ENCODE peak calls at places on chromosomes 7 and 10, in ten cellular contexts. P is ovary; S is astrocyte; X is hepatocyte; F is tibial artery; J is upper lobe of right lung; W is A549; K is mesenchymal stem cell; H is neuronal stem cell; L is CD4-positive, alpha-beta memory T cell. Z is an unnamed sample.

GRCh38 chr10:74755273-74755672 is 71.1 kb upstream of the KAT6B start:
- DNase-seq in P (no peak), S (no peak), X (no peak), F (no peak), J (no peak), W (no peak), K (no peak), H (no peak), L (no peak), Z (no peak)

GRCh38 chr7:103373866-103374643 is 26.6 kb downstream of the PSMC2 start:
- DNase-seq in P (no peak), S (no peak), X (no peak), F (no peak), J (no peak), W (no peak), K (no peak), H (no peak), L (no peak), Z (no peak)

GRCh38 chr7:48140001-48140681 is 31.1 kb upstream of the ABCA13 start:
- DNase-seq in P (no peak), S (no peak), X (peak; percentile 64), F (no peak), J (no peak), W (peak; percentile 82), K (peak; percentile 28), H (no peak), L (no peak), Z (no peak)

GRCh38 chr7:39721345-39721744 is 98.0 kb downstream of the RALA start:
- DNase-seq in P (no peak), S (no peak), X (no peak), F (no peak), J (no peak), W (no peak), K (no peak), H (no peak), L (no peak), Z (no peak)

GRCh38 chr7:35993663-35994622 is 159.1 kb upstream of the EEPD1 start:
- DNase-seq in P (no peak), S (no peak), X (no peak), F (no peak), J (no peak), W (peak; percentile 81), K (peak; percentile 67), H (peak; percentile 17), L (no peak), Z (no peak)

GRCh38 chr7:64308019-64308275 is 5.8 kb upstream of the ZNF736 start:
- DNase-seq in P (no peak), S (no peak), X (no peak), F (no peak), J (no peak), W (no peak), K (no peak), H (no peak), L (no peak), Z (no peak)

GRCh38 chr7:83119496-83119895 is 43.2 kb downstream of the PCLO start:
- DNase-seq in P (no peak), S (peak; percentile 36), X (no peak), F (no peak), J (no peak), W (no peak), K (peak; percentile 26), H (no peak), L (no peak), Z (no peak)

GRCh38 chr7:30202671-30203070 is 67.9 kb downstream of the MTURN start:
- DNase-seq in P (no peak), S (no peak), X (no peak), F (no peak), J (no peak), W (no peak), K (no peak), H (no peak), L (no peak), Z (no peak)

GRCh38 chr10:96814264-96814663 is 17.8 kb upstream of the LCOR start:
- DNase-seq in P (no peak), S (peak; percentile 92), X (no peak), F (no peak), J (no peak), W (peak; percentile 34), K (peak; percentile 24), H (no peak), L (no peak), Z (no peak)

GRCh38 chr10:86198271-86198670 is 168.3 kb downstream of the GRID1 start:
- DNase-seq in P (no peak), S (no peak), X (no peak), F (peak; percentile 9), J (no peak), W (no peak), K (no peak), H (no peak), L (no peak), Z (no peak)

GRCh38 chr7:142796501-142797341 is 26.0 kb downstream of the PRSS2 start:
- DNase-seq in P (no peak), S (no peak), X (no peak), F (no peak), J (no peak), W (no peak), K (no peak), H (no peak), L (peak; percentile 47), Z (no peak)

GRCh38 chr7:11193131-11193867 is 219.6 kb downstream of the PHF14 start:
- DNase-seq in P (peak; percentile 37), S (peak; percentile 21), X (peak; percentile 20), F (peak; percentile 31), J (peak; percentile 68), W (no peak), K (peak; percentile 45), H (no peak), L (no peak), Z (no peak)

GRCh38 chr7:41538810-41539724 is 163.8 kb downstream of the INHBA start:
- DNase-seq in P (no peak), S (peak; percentile 49), X (no peak), F (no peak), J (no peak), W (no peak), K (no peak), H (no peak), L (no peak), Z (no peak)

GRCh38 chr7:95502403-95502802 is 16.7 kb downstream of the ASB4 start:
- DNase-seq in P (no peak), S (no peak), X (no peak), F (no peak), J (no peak), W (no peak), K (no peak), H (no peak), L (no peak), Z (no peak)

GRCh38 chr10:76051007-76051936 is 619.8 kb downstream of the LRMDA start:
- DNase-seq in P (no peak), S (no peak), X (peak; percentile 64), F (no peak), J (no peak), W (no peak), K (no peak), H (peak; percentile 87), L (no peak), Z (no peak)

GRCh38 chr10:51079331-51079730 is 5.0 kb downstream of the PRKG1 start:
- DNase-seq in P (no peak), S (no peak), X (no peak), F (no peak), J (no peak), W (no peak), K (no peak), H (no peak), L (no peak), Z (no peak)

GRCh38 chr10:12466701-12467100 is 117.4 kb downstream of the CAMK1D start:
- DNase-seq in P (no peak), S (peak; percentile 43), X (no peak), F (no peak), J (no peak), W (peak; percentile 45), K (peak; percentile 85), H (no peak), L (no peak), Z (peak; percentile 3)

GRCh38 chr10:78952018-78952417 is 116.7 kb upstream of the ZMIZ1 start:
- DNase-seq in P (no peak), S (no peak), X (no peak), F (no peak), J (no peak), W (no peak), K (peak; percentile 53), H (no peak), L (no peak), Z (no peak)

GRCh38 chr7:45983720-45984032 is 62.6 kb upstream of the IGFBP3 start:
- DNase-seq in P (no peak), S (no peak), X (no peak), F (no peak), J (no peak), W (no peak), K (no peak), H (no peak), L (no peak), Z (no peak)
- H3K4me1 ChIP-seq in P (peaks cover 10% of the 10 kb centered on the region), S (peaks cover 21% of the 10 kb centered on the region), X (peaks cover 5% of the 10 kb centered on the region), F (no peaks in the 10 kb centered on the region), J (peaks cover 3% of the 10 kb centered on the region), W (peaks cover 31% of the 10 kb centered on the region), K (peaks cover 25% of the 10 kb centered on the region), H (peaks cover 4% of the 10 kb centered on the region), L (no peaks in the 10 kb centered on the region), Z (no peaks in the 10 kb centered on the region)

DNA sequence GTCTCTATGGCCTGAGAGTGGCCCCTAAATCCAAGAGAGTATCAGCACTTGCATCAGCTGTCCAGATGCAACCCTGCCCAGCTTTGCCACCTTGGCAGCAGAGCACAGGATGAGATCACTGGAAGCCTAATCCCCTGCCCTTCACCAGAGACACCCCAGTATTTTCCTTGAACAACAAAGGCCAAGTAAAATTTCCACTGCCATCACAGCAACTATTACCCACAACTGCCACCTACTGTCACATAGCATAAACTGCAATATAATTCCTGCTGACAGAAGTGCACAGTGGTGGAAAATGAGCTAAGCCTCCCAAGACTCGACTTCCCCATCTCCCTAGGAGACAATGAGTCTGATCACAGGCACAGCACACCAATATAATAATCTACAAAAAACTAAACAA is 462.8 kb upstream of the ZWINT start:
- DNase-seq in P (no peak), S (no peak), X (no peak), F (no peak), J (no peak), W (peak; percentile 17), K (peak; percentile 3), H (peak; percentile 1), L (no peak), Z (no peak)
- H3K27ac ChIP-seq in P (no peak overlapping the region), S (no peak overlapping the region), X (no peak overlapping the region), F (no peak overlapping the region), J (no peak overlapping the region), W (no peak overlapping the region), K (no peak overlapping the region), H (no peak overlapping the region), L (no peak overlapping the region), Z (no peak overlapping the region)

DNA sequence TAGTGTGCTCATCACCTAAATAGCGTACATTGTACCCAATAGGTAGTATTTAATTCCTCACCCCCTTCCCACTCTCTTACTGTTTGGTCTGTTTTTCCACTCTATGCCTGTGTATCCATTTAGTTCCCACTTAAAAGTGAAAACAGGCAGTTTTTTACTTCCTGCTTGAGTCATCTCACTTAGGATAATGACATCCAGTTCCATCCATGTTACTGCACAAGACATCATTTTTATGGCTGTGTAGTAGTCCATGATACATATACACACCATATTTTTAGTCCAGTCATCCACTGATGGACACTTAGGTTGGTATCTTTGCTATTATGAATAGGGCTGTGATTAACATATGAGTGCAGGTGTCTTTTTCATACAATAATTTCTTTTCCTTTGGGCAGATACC is 10.1 kb downstream of the STK17A start:
- DNase-seq in P (no peak), S (no peak), X (no peak), F (no peak), J (no peak), W (no peak), K (peak; percentile 46), H (no peak), L (no peak), Z (no peak)
- H3K4me1 ChIP-seq in P (peaks cover 12% of the 10 kb centered on the region), S (no peaks in the 10 kb centered on the region), X (no peaks in the 10 kb centered on the region), F (no peaks in the 10 kb centered on the region), J (peaks cover 14% of the 10 kb centered on the region), W (peaks cover 53% of the 10 kb centered on the region), K (peaks cover 12% of the 10 kb centered on the region), H (no peaks in the 10 kb centered on the region), L (peaks cover 86% of the 10 kb centered on the region), Z (peaks cover 76% of the 10 kb centered on the region)

GRCh38 chr10:6059506-6059905 is 2.7 kb downstream of the IL2RA start:
- DNase-seq in P (no peak), S (no peak), X (no peak), F (no peak), J (no peak), W (no peak), K (no peak), H (no peak), L (no peak), Z (no peak)
- H3K27ac ChIP-seq in P (no peak overlapping the region), S (no peak overlapping the region), X (no peak overlapping the region), F (no peak overlapping the region), J (no peak overlapping the region), W (no peak overlapping the region), K (no peak overlapping the region), H (no peak overlapping the region), L (no peak overlapping the region), Z (no peak overlapping the region)